ENCODE peak calls at places on chromosomes 6 and 20, in six cellular contexts. J, I, P, W, A and O are unnamed samples.

GRCh38 chr6:156976144-156977088 is 199.2 kb downstream of the ARID1B start:
- DNase-seq in J (no peak), I (peak), P (no peak), W (no peak), A (no peak), O (no peak)

GRCh38 chr20:46139908-46140482 is 21.9 kb downstream of the CD40 start:
- DNase-seq in J (no peak), I (no peak), P (no peak), W (no peak), A (no peak), O (no peak)

GRCh38 chr20:32327087-32327681 is 30.9 kb upstream of the ASXL1 start:
- DNase-seq in J (no peak), I (peak), P (peak), W (no peak), A (no peak), O (no peak)

GRCh38 chr6:2450546-2450945 is 205.1 kb upstream of the GMDS start:
- DNase-seq in J (no peak), I (no peak), P (no peak), W (no peak), A (peak), O (no peak)

GRCh38 chr6:11761744-11762620 is 16.6 kb downstream of the ADTRP start:
- DNase-seq in J (no peak), I (no peak), P (no peak), W (no peak), A (no peak), O (no peak)

GRCh38 chr20:58546756-58547526 is 31.7 kb upstream of the APCDD1L start:
- DNase-seq in J (no peak), I (no peak), P (no peak), W (no peak), A (no peak), O (no peak)

GRCh38 chr6:11770546-11771466 is 7.8 kb downstream of the ADTRP start:
- DNase-seq in J (no peak), I (peak), P (peak), W (no peak), A (no peak), O (no peak)

GRCh38 chr6:113102761-113103160 is 754.4 kb upstream of the MARCKS start:
- DNase-seq in J (no peak), I (peak), P (peak), W (no peak), A (no peak), O (no peak)

GRCh38 chr6:28866342-28867077 is 57.3 kb downstream of the TRIM27 start:
- DNase-seq in J (peak), I (peak), P (peak), W (peak), A (peak), O (no peak)

GRCh38 chr6:89258912-89259311 is 41.8 kb upstream of the GABRR1 start:
- DNase-seq in J (no peak), I (no peak), P (no peak), W (no peak), A (no peak), O (no peak)

GRCh38 chr20:47727909-47728361 is 57.3 kb downstream of the SULF2 start:
- DNase-seq in J (no peak), I (no peak), P (no peak), W (no peak), A (no peak), O (no peak)

GRCh38 chr6:4920914-4921410 is 82.9 kb downstream of the RPP40 start:
- DNase-seq in J (no peak), I (peak), P (no peak), W (no peak), A (no peak), O (no peak)

GRCh38 chr6:24501374-24501773 is 6.6 kb downstream of the ALDH5A1 start:
- DNase-seq in J (no peak), I (no peak), P (no peak), W (no peak), A (no peak), O (no peak)

GRCh38 chr6:54085526-54085925 is 25.7 kb upstream of the MLIP start:
- DNase-seq in J (no peak), I (peak), P (peak), W (no peak), A (no peak), O (no peak)

GRCh38 chr6:35678021-35678654 is 10.6 kb downstream of the FKBP5 start:
- DNase-seq in J (no peak), I (peak), P (no peak), W (no peak), A (no peak), O (no peak)

GRCh38 chr6:163334264-163334663 is 80.3 kb upstream of the QKI start:
- DNase-seq in J (no peak), I (no peak), P (peak), W (no peak), A (no peak), O (no peak)

GRCh38 chr6:168417660-168418059 is 23.3 kb upstream of the SMOC2 start:
- DNase-seq in J (no peak), I (no peak), P (no peak), W (no peak), A (no peak), O (no peak)

GRCh38 chr6:26033132-26033941 is 53.9 kb upstream of the HFE start:
- DNase-seq in J (peak), I (peak), P (peak), W (peak), A (peak), O (peak)

GRCh38 chr6:44542401-44543116 is 155.1 kb downstream of the CDC5L start:
- DNase-seq in J (peak), I (no peak), P (no peak), W (no peak), A (no peak), O (peak)

GRCh38 chr6:82022614-82023102 is 224.9 kb downstream of the IBTK start:
- DNase-seq in J (no peak), I (peak), P (peak), W (no peak), A (no peak), O (no peak)